ENCODE peak calls at places on chromosomes 3 and 15, in four cellular contexts. One of them, this sample, is unnamed.

GRCh38 chr3:33061782-33062181 is 35.2 kb downstream of the GLB1 start:
- DNase-seq in GM04504: peak; percentile 45
- DNase-seq in transverse colon: no peak
- DNase-seq in amniotic epithelial cell: peak; percentile 91
- DNase-seq in this sample: no peak

GRCh38 chr3:149442845-149443544 is 31.5 kb upstream of the TM4SF4 start:
- DNase-seq in transverse colon: no peak
- DNase-seq in amniotic epithelial cell: peak; percentile 84
- DNase-seq in GM04504: no peak
- DNase-seq in this sample: no peak

GRCh38 chr3:135869439-135870105 is 96.0 kb upstream of the PPP2R3A start:
- DNase-seq in amniotic epithelial cell: no peak
- DNase-seq in transverse colon: no peak
- DNase-seq in GM04504: no peak
- DNase-seq in this sample: no peak

GRCh38 chr3:190073264-190073663 is 47.4 kb downstream of the P3H2 start:
- DNase-seq in amniotic epithelial cell: peak; percentile 67
- DNase-seq in transverse colon: peak; percentile 18
- DNase-seq in GM04504: no peak
- DNase-seq in this sample: no peak

GRCh38 chr15:38824719-38825118 is 260.1 kb upstream of the RASGRP1 start:
- DNase-seq in GM04504: no peak
- DNase-seq in transverse colon: no peak
- DNase-seq in amniotic epithelial cell: no peak
- DNase-seq in this sample: no peak

GRCh38 chr15:68672781-68673205 is 94.0 kb downstream of the CORO2B start:
- DNase-seq in GM04504: no peak
- DNase-seq in transverse colon: no peak
- DNase-seq in amniotic epithelial cell: no peak
- DNase-seq in this sample: no peak

GRCh38 chr3:141875893-141876380 is 506 bp upstream of the ATP1B3 start:
- DNase-seq in amniotic epithelial cell: no peak
- DNase-seq in GM04504: no peak
- DNase-seq in transverse colon: peak; percentile 73
- DNase-seq in this sample: no peak

GRCh38 chr15:90422043-90422442 is 34.0 kb downstream of the IQGAP1 start:
- DNase-seq in transverse colon: no peak
- DNase-seq in GM04504: no peak
- DNase-seq in amniotic epithelial cell: no peak
- DNase-seq in this sample: no peak

GRCh38 chr3:187186801-187187421 is 10.4 kb upstream of the RTP1 start:
- DNase-seq in GM04504: peak; percentile 40
- DNase-seq in amniotic epithelial cell: peak; percentile 88
- DNase-seq in transverse colon: peak; percentile 14
- DNase-seq in this sample: no peak

GRCh38 chr3:183698318-183698731 is 728 bp downstream of the YEATS2 start:
- DNase-seq in transverse colon: peak; percentile 25
- DNase-seq in amniotic epithelial cell: peak; percentile 51
- DNase-seq in GM04504: no peak
- DNase-seq in this sample: no peak

GRCh38 chr15:93488157-93488803 is 399.3 kb upstream of the RGMA start:
- DNase-seq in GM04504: no peak
- DNase-seq in transverse colon: no peak
- DNase-seq in amniotic epithelial cell: no peak
- DNase-seq in this sample: no peak

GRCh38 chr3:52434491-52435115 is 10.3 kb downstream of the SEMA3G start:
- DNase-seq in GM04504: no peak
- DNase-seq in transverse colon: no peak
- DNase-seq in amniotic epithelial cell: no peak
- DNase-seq in this sample: no peak

GRCh38 chr15:101264911-101265641 is 12.2 kb downstream of the SELENOS start:
- DNase-seq in amniotic epithelial cell: no peak
- DNase-seq in transverse colon: peak; percentile 35
- DNase-seq in GM04504: no peak
- DNase-seq in this sample: no peak

GRCh38 chr15:55526559-55527036 is 18.6 kb upstream of the DNAAF4 start:
- DNase-seq in amniotic epithelial cell: peak; percentile 72
- DNase-seq in GM04504: peak; percentile 20
- DNase-seq in transverse colon: no peak
- DNase-seq in this sample: peak; percentile 29

GRCh38 chr15:73922186-73923151 is 3.8 kb upstream of the LOXL1 start:
- DNase-seq in amniotic epithelial cell: peak; percentile 68
- DNase-seq in transverse colon: no peak
- DNase-seq in GM04504: no peak
- DNase-seq in this sample: no peak

GRCh38 chr3:87792532-87793321 is 266.1 kb downstream of the CGGBP1 start:
- DNase-seq in transverse colon: no peak
- DNase-seq in GM04504: no peak
- DNase-seq in amniotic epithelial cell: no peak
- DNase-seq in this sample: no peak

GRCh38 chr3:67635257-67635656 is 19.2 kb downstream of the SUCLG2 start:
- DNase-seq in GM04504: no peak
- DNase-seq in amniotic epithelial cell: peak; percentile 64
- DNase-seq in transverse colon: no peak
- DNase-seq in this sample: no peak

GRCh38 chr3:45064512-45065372 is 38.6 kb downstream of the CLEC3B start:
- DNase-seq in GM04504: peak; percentile 51
- DNase-seq in transverse colon: no peak
- DNase-seq in amniotic epithelial cell: peak; percentile 73
- DNase-seq in this sample: no peak

GRCh38 chr3:142027295-142027694 is 122.0 kb downstream of the TFDP2 start:
- DNase-seq in amniotic epithelial cell: no peak
- DNase-seq in GM04504: no peak
- DNase-seq in transverse colon: no peak
- DNase-seq in this sample: no peak

GRCh38 chr3:156233875-156234274 is 113.5 kb downstream of the KCNAB1 start:
- DNase-seq in transverse colon: no peak
- DNase-seq in amniotic epithelial cell: no peak
- DNase-seq in GM04504: no peak
- DNase-seq in this sample: no peak

GRCh38 chr3:102481050-102481449 is 46.2 kb downstream of the ZPLD1 start:
- DNase-seq in GM04504: no peak
- DNase-seq in transverse colon: no peak
- DNase-seq in amniotic epithelial cell: no peak
- DNase-seq in this sample: no peak

GRCh38 chr15:55758580-55758986 is 15.6 kb upstream of the PRTG start:
- DNase-seq in transverse colon: no peak
- DNase-seq in amniotic epithelial cell: no peak
- DNase-seq in GM04504: no peak
- DNase-seq in this sample: no peak

GRCh38 chr3:188284455-188285212 is 130.7 kb downstream of the LPP start:
- DNase-seq in GM04504: no peak
- DNase-seq in amniotic epithelial cell: no peak
- DNase-seq in transverse colon: no peak
- DNase-seq in this sample: no peak

GRCh38 chr3:126129408-126129891 is 45.5 kb upstream of the SLC41A3 start:
- DNase-seq in transverse colon: peak; percentile 6
- DNase-seq in GM04504: no peak
- DNase-seq in amniotic epithelial cell: no peak
- DNase-seq in this sample: no peak